ENCODE peak calls at places on chromosomes 7 and 10, in nine cellular contexts. V, Y, Q, U, E, P, O, C and T are unnamed samples.

GRCh38 chr10:43865275-43866135 is 216.8 kb upstream of the ZNF32 start:
- DNase-seq in V (no peak), Y (no peak), Q (no peak), U (no peak), E (no peak), P (no peak), O (peak), C (no peak), T (no peak)

GRCh38 chr10:44051584-44052385 is 333.1 kb downstream of the CXCL12 start:
- DNase-seq in V (no peak), Y (no peak), Q (no peak), U (peak), E (no peak), P (no peak), O (peak), C (peak), T (no peak)

GRCh38 chr10:103759100-103759781 is 96.1 kb downstream of the SH3PXD2A start:
- DNase-seq in V (peak), Y (no peak), Q (no peak), U (peak), E (peak), P (peak), O (peak), C (no peak), T (no peak)

GRCh38 chr7:156088115-156088514 is 275.9 kb upstream of the SHH start:
- DNase-seq in V (no peak), Y (no peak), Q (no peak), U (no peak), E (no peak), P (no peak), O (no peak), C (no peak), T (no peak)

GRCh38 chr10:106285199-106285598 is 879.3 kb downstream of the SORCS1 start:
- DNase-seq in V (no peak), Y (no peak), Q (no peak), U (no peak), E (no peak), P (no peak), O (peak), C (no peak), T (no peak)

GRCh38 chr7:1899951-1900762 is 230.1 kb downstream of the ELFN1 start:
- DNase-seq in V (no peak), Y (no peak), Q (no peak), U (no peak), E (no peak), P (peak), O (no peak), C (no peak), T (no peak)

GRCh38 chr10:66916030-66916429 is 9.8 kb upstream of the LRRTM3 start:
- DNase-seq in V (no peak), Y (no peak), Q (no peak), U (no peak), E (no peak), P (no peak), O (no peak), C (no peak), T (no peak)

GRCh38 chr10:29140151-29140550 is 148.7 kb upstream of the LYZL1 start:
- DNase-seq in V (no peak), Y (no peak), Q (no peak), U (no peak), E (no peak), P (no peak), O (no peak), C (no peak), T (no peak)

GRCh38 chr7:55971045-55971444 is 6.7 kb downstream of the NIPSNAP2 start:
- DNase-seq in V (no peak), Y (no peak), Q (no peak), U (no peak), E (no peak), P (peak), O (no peak), C (no peak), T (no peak)

GRCh38 chr10:56317603-56318002 is 43.5 kb downstream of the ZWINT start:
- DNase-seq in V (no peak), Y (no peak), Q (no peak), U (no peak), E (no peak), P (peak), O (no peak), C (no peak), T (peak)

GRCh38 chr7:139557857-139558581 is 34.5 kb downstream of the CLEC2L start:
- DNase-seq in V (peak), Y (no peak), Q (no peak), U (no peak), E (no peak), P (no peak), O (no peak), C (no peak), T (no peak)

GRCh38 chr10:71378341-71379117 is 18.2 kb upstream of the CDH23 start:
- DNase-seq in V (peak), Y (no peak), Q (no peak), U (no peak), E (no peak), P (no peak), O (no peak), C (no peak), T (no peak)

GRCh38 chr7:85186083-85186520 is 754 bp downstream of the SEMA3D start:
- DNase-seq in V (peak), Y (no peak), Q (no peak), U (peak), E (no peak), P (peak), O (peak), C (peak), T (peak)

GRCh38 chr10:127979017-127979416 is 72.1 kb downstream of the PTPRE start:
- DNase-seq in V (no peak), Y (no peak), Q (no peak), U (no peak), E (no peak), P (no peak), O (peak), C (no peak), T (no peak)

GRCh38 chr7:45435846-45436245 is 138.3 kb upstream of the ADCY1 start:
- DNase-seq in V (no peak), Y (no peak), Q (no peak), U (peak), E (peak), P (no peak), O (peak), C (peak), T (no peak)

GRCh38 chr10:34734918-34735317 is 80.2 kb downstream of the PARD3 start:
- DNase-seq in V (no peak), Y (no peak), Q (no peak), U (no peak), E (no peak), P (no peak), O (no peak), C (no peak), T (no peak)

GRCh38 chr7:42414961-42415505 is 178.0 kb upstream of the GLI3 start:
- DNase-seq in V (no peak), Y (no peak), Q (no peak), U (peak), E (no peak), P (no peak), O (peak), C (no peak), T (no peak)

GRCh38 chr7:104240400-104240799 is 32.6 kb upstream of the ORC5 start:
- DNase-seq in V (no peak), Y (no peak), Q (no peak), U (no peak), E (no peak), P (no peak), O (peak), C (no peak), T (no peak)

GRCh38 chr7:25496394-25497103 is 268.3 kb upstream of the NPVF start:
- DNase-seq in V (no peak), Y (no peak), Q (no peak), U (no peak), E (no peak), P (no peak), O (no peak), C (no peak), T (no peak)

GRCh38 chr10:129727495-129727894 is 236.6 kb downstream of the EBF3 start:
- DNase-seq in V (no peak), Y (no peak), Q (no peak), U (no peak), E (no peak), P (no peak), O (no peak), C (no peak), T (no peak)

GRCh38 chr10:824497-824896 is 107.0 kb downstream of the LARP4B start:
- DNase-seq in V (no peak), Y (no peak), Q (no peak), U (no peak), E (no peak), P (no peak), O (no peak), C (no peak), T (no peak)

GRCh38 chr7:142689439-142690168 is 59.7 kb upstream of the PRSS1 start:
- DNase-seq in V (no peak), Y (no peak), Q (no peak), U (no peak), E (no peak), P (no peak), O (peak), C (no peak), T (no peak)

GRCh38 chr10:32004161-32004591 is 52.0 kb downstream of the KIF5B start:
- DNase-seq in V (no peak), Y (no peak), Q (no peak), U (no peak), E (no peak), P (peak), O (no peak), C (no peak), T (no peak)

GRCh38 chr10:13491747-13492360 is 37.0 kb downstream of the BEND7 start:
- DNase-seq in V (no peak), Y (no peak), Q (no peak), U (no peak), E (no peak), P (no peak), O (no peak), C (no peak), T (no peak)

GRCh38 chr10:17214486-17214885 is 13.0 kb upstream of the TRDMT1 start:
- DNase-seq in V (no peak), Y (no peak), Q (no peak), U (no peak), E (no peak), P (no peak), O (peak), C (no peak), T (no peak)

GRCh38 chr10:47323636-47324299 is 1.5 kb downstream of the GDF2 start:
- DNase-seq in V (no peak), Y (no peak), Q (no peak), U (no peak), E (no peak), P (no peak), O (no peak), C (no peak), T (no peak)

GRCh38 chr10:59830601-59831259 is 75.6 kb downstream of the CCDC6 start:
- DNase-seq in V (peak), Y (no peak), Q (no peak), U (peak), E (no peak), P (no peak), O (peak), C (peak), T (peak)

GRCh38 chr10:29559996-29560395 is 74.8 kb downstream of the SVIL start:
- DNase-seq in V (no peak), Y (no peak), Q (no peak), U (no peak), E (no peak), P (no peak), O (peak), C (no peak), T (no peak)

GRCh38 chr7:42192851-42193456 is 44.1 kb downstream of the GLI3 start:
- DNase-seq in V (no peak), Y (no peak), Q (no peak), U (no peak), E (no peak), P (no peak), O (no peak), C (no peak), T (no peak)

GRCh38 chr7:37421820-37422219 is 26.8 kb downstream of the ELMO1 start:
- DNase-seq in V (no peak), Y (no peak), Q (no peak), U (no peak), E (no peak), P (no peak), O (peak), C (no peak), T (no peak)

GRCh38 chr7:97024209-97025129 is at the start of gene DLX5:
- DNase-seq in V (no peak), Y (no peak), Q (no peak), U (no peak), E (no peak), P (no peak), O (no peak), C (no peak), T (peak)

GRCh38 chr10:96415896-96416554 is 57.2 kb upstream of the OPALIN start:
- DNase-seq in V (peak), Y (no peak), Q (no peak), U (no peak), E (no peak), P (no peak), O (no peak), C (no peak), T (no peak)

GRCh38 chr7:70637726-70638125 is 494.2 kb upstream of the GALNT17 start:
- DNase-seq in V (no peak), Y (no peak), Q (no peak), U (no peak), E (no peak), P (no peak), O (no peak), C (no peak), T (no peak)

GRCh38 chr7:34069676-34070075 is 164.3 kb downstream of the BMPER start:
- DNase-seq in V (no peak), Y (no peak), Q (no peak), U (no peak), E (no peak), P (no peak), O (peak), C (no peak), T (no peak)

GRCh38 chr10:34504534-34504933 is 310.6 kb downstream of the PARD3 start:
- DNase-seq in V (no peak), Y (no peak), Q (no peak), U (no peak), E (no peak), P (no peak), O (peak), C (peak), T (peak)

GRCh38 chr10:49837096-49837495 is 75.0 kb upstream of the OGDHL start:
- DNase-seq in V (no peak), Y (no peak), Q (no peak), U (no peak), E (no peak), P (no peak), O (peak), C (no peak), T (no peak)

GRCh38 chr7:44608916-44609648 is 2.7 kb downstream of the OGDH start:
- DNase-seq in V (no peak), Y (no peak), Q (peak), U (no peak), E (peak), P (no peak), O (peak), C (no peak), T (no peak)